ENCODE peak calls at places on chromosomes 4 and X, in seven cellular contexts. One of them, this sample, is unnamed.

GRCh38 chr4:78529569-78530209 is 21.9 kb upstream of the ANXA3 start:
- DNase-seq in fibroblast of pulmonary artery: peak; percentile 56
- DNase-seq in A673: no peak
- DNase-seq in mammary epithelial cell: peak; percentile 72
- DNase-seq in uterus: no peak
- DNase-seq in AG04450: no peak
- DNase-seq in CD8-positive, alpha-beta T cell: no peak
- DNase-seq in this sample: no peak

GRCh38 chr4:141580523-141580922 is 55.9 kb upstream of the IL15 start:
- DNase-seq in mammary epithelial cell: no peak
- DNase-seq in fibroblast of pulmonary artery: no peak
- DNase-seq in AG04450: no peak
- DNase-seq in CD8-positive, alpha-beta T cell: no peak
- DNase-seq in uterus: no peak
- DNase-seq in A673: peak; percentile 7
- DNase-seq in this sample: no peak

GRCh38 chrX:56733459-56734046 is 4.5 kb downstream of the NBDY start:
- DNase-seq in CD8-positive, alpha-beta T cell: peak; percentile 70
- DNase-seq in mammary epithelial cell: peak; percentile 62
- DNase-seq in fibroblast of pulmonary artery: peak; percentile 54
- DNase-seq in uterus: peak; percentile 27
- DNase-seq in AG04450: peak; percentile 3
- DNase-seq in A673: peak; percentile 75
- DNase-seq in this sample: no peak

GRCh38 chr4:166827167-166827566 is 407.1 kb downstream of the SPOCK3 start:
- DNase-seq in CD8-positive, alpha-beta T cell: no peak
- DNase-seq in AG04450: no peak
- DNase-seq in mammary epithelial cell: no peak
- DNase-seq in uterus: no peak
- DNase-seq in fibroblast of pulmonary artery: no peak
- DNase-seq in A673: no peak
- DNase-seq in this sample: no peak

GRCh38 chr4:1022051-1022738 is 10.8 kb downstream of the FGFRL1 start:
- DNase-seq in mammary epithelial cell: no peak
- DNase-seq in CD8-positive, alpha-beta T cell: no peak
- DNase-seq in uterus: no peak
- DNase-seq in A673: no peak
- DNase-seq in fibroblast of pulmonary artery: no peak
- DNase-seq in AG04450: no peak
- DNase-seq in this sample: no peak

GRCh38 chrX:13381514-13381913 is 61.7 kb upstream of the ATXN3L start:
- DNase-seq in A673: no peak
- DNase-seq in AG04450: no peak
- DNase-seq in fibroblast of pulmonary artery: peak; percentile 42
- DNase-seq in mammary epithelial cell: no peak
- DNase-seq in uterus: no peak
- DNase-seq in CD8-positive, alpha-beta T cell: no peak
- DNase-seq in this sample: no peak

GRCh38 chrX:153926863-153927685 is 1.0 kb upstream of the ARHGAP4 start:
- DNase-seq in uterus: no peak
- DNase-seq in AG04450: no peak
- DNase-seq in mammary epithelial cell: peak; percentile 15
- DNase-seq in CD8-positive, alpha-beta T cell: peak; percentile 87
- DNase-seq in fibroblast of pulmonary artery: peak; percentile 57
- DNase-seq in A673: peak; percentile 86
- DNase-seq in this sample: peak; percentile 65

GRCh38 chr4:40525811-40526598 is 103.7 kb downstream of the RBM47 start:
- DNase-seq in AG04450: peak; percentile 45
- DNase-seq in A673: peak; percentile 15
- DNase-seq in uterus: peak; percentile 28
- DNase-seq in mammary epithelial cell: peak; percentile 54
- DNase-seq in CD8-positive, alpha-beta T cell: no peak
- DNase-seq in fibroblast of pulmonary artery: peak; percentile 94
- DNase-seq in this sample: no peak

GRCh38 chr4:77820836-77821561 is 1.8 kb upstream of the CNOT6L start:
- DNase-seq in A673: no peak
- DNase-seq in uterus: no peak
- DNase-seq in AG04450: no peak
- DNase-seq in CD8-positive, alpha-beta T cell: peak; percentile 57
- DNase-seq in fibroblast of pulmonary artery: peak; percentile 18
- DNase-seq in mammary epithelial cell: peak; percentile 41
- DNase-seq in this sample: no peak

GRCh38 chr4:69832326-69833030 is 27.5 kb downstream of the SULT1E1 start:
- DNase-seq in AG04450: no peak
- DNase-seq in fibroblast of pulmonary artery: no peak
- DNase-seq in uterus: no peak
- DNase-seq in mammary epithelial cell: no peak
- DNase-seq in CD8-positive, alpha-beta T cell: no peak
- DNase-seq in A673: no peak
- DNase-seq in this sample: no peak

GRCh38 chrX:19283597-19284339 is 60.0 kb upstream of the PDHA1 start:
- DNase-seq in mammary epithelial cell: no peak
- DNase-seq in fibroblast of pulmonary artery: no peak
- DNase-seq in AG04450: no peak
- DNase-seq in A673: no peak
- DNase-seq in uterus: no peak
- DNase-seq in CD8-positive, alpha-beta T cell: no peak
- DNase-seq in this sample: no peak

GRCh38 chrX:50725310-50725709 is 88.7 kb downstream of the SHROOM4 start:
- DNase-seq in fibroblast of pulmonary artery: no peak
- DNase-seq in AG04450: no peak
- DNase-seq in mammary epithelial cell: no peak
- DNase-seq in uterus: no peak
- DNase-seq in CD8-positive, alpha-beta T cell: no peak
- DNase-seq in A673: no peak
- DNase-seq in this sample: no peak

GRCh38 chr4:87058272-87059073 is 123.7 kb downstream of the AFF1 start:
- DNase-seq in uterus: no peak
- DNase-seq in CD8-positive, alpha-beta T cell: no peak
- DNase-seq in mammary epithelial cell: peak; percentile 68
- DNase-seq in A673: no peak
- DNase-seq in fibroblast of pulmonary artery: no peak
- DNase-seq in AG04450: no peak
- DNase-seq in this sample: no peak

GRCh38 chr4:3880595-3881120 is 114.5 kb downstream of the ADRA2C start:
- DNase-seq in CD8-positive, alpha-beta T cell: peak; percentile 78
- DNase-seq in AG04450: no peak
- DNase-seq in A673: peak; percentile 86
- DNase-seq in fibroblast of pulmonary artery: peak; percentile 50
- DNase-seq in uterus: peak; percentile 71
- DNase-seq in mammary epithelial cell: peak; percentile 50
- DNase-seq in this sample: no peak

GRCh38 chr4:39029752-39030694 is 2.2 kb downstream of the TMEM156 start:
- DNase-seq in CD8-positive, alpha-beta T cell: no peak
- DNase-seq in mammary epithelial cell: no peak
- DNase-seq in fibroblast of pulmonary artery: no peak
- DNase-seq in AG04450: no peak
- DNase-seq in uterus: no peak
- DNase-seq in A673: no peak
- DNase-seq in this sample: no peak

GRCh38 chr4:39036172-39036571 is 4.0 kb upstream of the TMEM156 start:
- DNase-seq in mammary epithelial cell: peak; percentile 71
- DNase-seq in fibroblast of pulmonary artery: peak; percentile 65
- DNase-seq in uterus: no peak
- DNase-seq in A673: no peak
- DNase-seq in CD8-positive, alpha-beta T cell: no peak
- DNase-seq in AG04450: no peak
- DNase-seq in this sample: no peak

GRCh38 chr4:39030726-39031125 is 1.5 kb downstream of the TMEM156 start:
- DNase-seq in fibroblast of pulmonary artery: peak; percentile 44
- DNase-seq in uterus: no peak
- DNase-seq in A673: no peak
- DNase-seq in CD8-positive, alpha-beta T cell: no peak
- DNase-seq in AG04450: no peak
- DNase-seq in mammary epithelial cell: no peak
- DNase-seq in this sample: no peak

GRCh38 chr4:39037491-39037825 is 5.2 kb upstream of the TMEM156 start:
- DNase-seq in uterus: no peak
- DNase-seq in AG04450: no peak
- DNase-seq in A673: no peak
- DNase-seq in mammary epithelial cell: peak; percentile 84
- DNase-seq in CD8-positive, alpha-beta T cell: no peak
- DNase-seq in fibroblast of pulmonary artery: peak; percentile 40
- DNase-seq in this sample: no peak

GRCh38 chr4:39032218-39033085 is at the start of gene TMEM156:
- DNase-seq in fibroblast of pulmonary artery: peak; percentile 64
- DNase-seq in mammary epithelial cell: peak; percentile 51
- DNase-seq in AG04450: no peak
- DNase-seq in uterus: no peak
- DNase-seq in A673: no peak
- DNase-seq in CD8-positive, alpha-beta T cell: no peak
- DNase-seq in this sample: peak; percentile 91
- H3K4me3 ChIP-seq in fibroblast of pulmonary artery: peak within 1 kb of the TSS; percentile 28
- H3K4me3 ChIP-seq in mammary epithelial cell: no peak within 1 kb of the TSS
- H3K4me3 ChIP-seq in AG04450: no peak within 1 kb of the TSS
- H3K4me3 ChIP-seq in uterus: no peak within 1 kb of the TSS
- H3K4me3 ChIP-seq in A673: no peak within 1 kb of the TSS
- H3K4me3 ChIP-seq in CD8-positive, alpha-beta T cell: peak within 1 kb of the TSS; percentile 49
- H3K4me3 ChIP-seq in this sample: peak within 1 kb of the TSS; percentile 63

GRCh38 chrX:108134724-108135123 is 43.1 kb downstream of the ATG4A start:
- DNase-seq in mammary epithelial cell: no peak
- DNase-seq in uterus: no peak
- DNase-seq in A673: no peak
- DNase-seq in AG04450: no peak
- DNase-seq in CD8-positive, alpha-beta T cell: no peak
- DNase-seq in fibroblast of pulmonary artery: no peak
- DNase-seq in this sample: no peak
- TF ChIP-seq CTCF in mammary epithelial cell: no peak
- TF ChIP-seq CTCF in uterus: no peak
- TF ChIP-seq CTCF in A673: peak; percentile 8
- TF ChIP-seq CTCF in AG04450: no peak
- TF ChIP-seq CTCF in CD8-positive, alpha-beta T cell: no peak
- TF ChIP-seq CTCF in fibroblast of pulmonary artery: no peak
- TF ChIP-seq CTCF in this sample: no peak

DNA sequence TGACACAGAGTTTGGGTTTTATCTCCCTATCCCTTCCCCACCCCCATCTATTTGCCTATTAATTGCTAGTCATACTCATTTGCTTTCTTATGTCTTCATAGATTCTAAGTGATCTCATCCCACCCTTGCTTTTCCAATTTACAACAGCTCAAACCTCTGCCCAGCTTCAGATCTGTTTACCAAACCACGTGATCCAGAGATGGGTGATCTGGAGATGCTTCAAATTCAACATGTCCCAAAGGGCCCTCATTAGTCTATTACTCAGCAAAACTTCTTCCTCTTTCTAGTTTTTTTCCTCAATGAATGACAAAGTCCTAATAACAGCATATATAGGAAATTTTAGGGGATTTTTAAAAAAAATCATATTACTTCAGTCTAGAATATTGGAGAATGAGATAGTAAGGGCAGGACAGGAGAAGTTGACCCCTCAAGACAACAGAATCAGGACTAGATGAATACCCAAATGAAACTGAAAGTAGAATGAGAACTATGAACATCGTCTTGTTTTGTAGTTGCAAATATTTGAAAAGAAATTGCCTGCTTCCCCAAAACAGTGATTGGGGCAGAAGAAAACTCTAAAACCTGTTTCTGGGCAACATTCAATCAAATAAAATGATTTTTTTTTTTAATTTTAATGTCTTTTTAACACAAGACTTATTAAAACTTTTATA is 127.1 kb downstream of the CFAP299 start:
- DNase-seq in mammary epithelial cell: no peak
- DNase-seq in AG04450: no peak
- DNase-seq in CD8-positive, alpha-beta T cell: no peak
- DNase-seq in A673: no peak
- DNase-seq in fibroblast of pulmonary artery: no peak
- DNase-seq in uterus: no peak
- DNase-seq in this sample: no peak
- H3K4me3 ChIP-seq in mammary epithelial cell: no peak overlapping the region
- H3K4me3 ChIP-seq in AG04450: no peak overlapping the region
- H3K4me3 ChIP-seq in CD8-positive, alpha-beta T cell: peak overlapping the region; percentile 29
- H3K4me3 ChIP-seq in A673: no peak overlapping the region
- H3K4me3 ChIP-seq in fibroblast of pulmonary artery: no peak overlapping the region
- H3K4me3 ChIP-seq in uterus: no peak overlapping the region
- H3K4me3 ChIP-seq in this sample: no peak overlapping the region

GRCh38 chr4:129095811-129096454 is at the start of gene C4orf33:
- DNase-seq in A673: peak; percentile 88
- DNase-seq in mammary epithelial cell: peak; percentile 66
- DNase-seq in fibroblast of pulmonary artery: peak; percentile 75
- DNase-seq in uterus: peak; percentile 53
- DNase-seq in AG04450: peak; percentile 18
- DNase-seq in CD8-positive, alpha-beta T cell: peak; percentile 70
- DNase-seq in this sample: peak; percentile 74
- TF ChIP-seq CTCF in A673: no peak
- TF ChIP-seq CTCF in mammary epithelial cell: no peak
- TF ChIP-seq CTCF in fibroblast of pulmonary artery: no peak
- TF ChIP-seq CTCF in uterus: no peak
- TF ChIP-seq CTCF in AG04450: no peak
- TF ChIP-seq CTCF in CD8-positive, alpha-beta T cell: no peak
- TF ChIP-seq CTCF in this sample: no peak

GRCh38 chr4:84482564-84483563 is 16.2 kb downstream of the NKX6-1 start:
- DNase-seq in uterus: no peak
- DNase-seq in CD8-positive, alpha-beta T cell: no peak
- DNase-seq in AG04450: no peak
- DNase-seq in A673: no peak
- DNase-seq in mammary epithelial cell: peak; percentile 33
- DNase-seq in fibroblast of pulmonary artery: peak; percentile 16
- DNase-seq in this sample: no peak
- H3K4me3 ChIP-seq in uterus: no peak overlapping the region
- H3K4me3 ChIP-seq in CD8-positive, alpha-beta T cell: no peak overlapping the region
- H3K4me3 ChIP-seq in AG04450: no peak overlapping the region
- H3K4me3 ChIP-seq in A673: no peak overlapping the region
- H3K4me3 ChIP-seq in mammary epithelial cell: no peak overlapping the region
- H3K4me3 ChIP-seq in fibroblast of pulmonary artery: no peak overlapping the region
- H3K4me3 ChIP-seq in this sample: no peak overlapping the region